ENCODE peak calls at places on chromosomes 11 and 22, in seven cellular contexts. L is hypothalamus, K is T-helper 1 cell, P is HFF-Myc, B is HT-29, T is head of caudate nucleus, W is suprapubic skin. X is an unnamed sample.

GRCh38 chr22:37056246-37056645 is 4.7 kb downstream of the KCTD17 start:
- DNase-seq in L (no peak), P (no peak), T (no peak), W (no peak), B (no peak), K (no peak), X (no peak)

GRCh38 chr11:7281083-7281482 is 29.4 kb downstream of the SYT9 start:
- DNase-seq in K (no peak), B (peak; percentile 12), W (no peak), P (no peak), L (no peak), T (no peak), X (no peak)

GRCh38 chr11:121143921-121144320 is 42.9 kb downstream of the TECTA start:
- DNase-seq in T (no peak), B (no peak), L (no peak), W (no peak), P (no peak), K (no peak), X (no peak)

GRCh38 chr11:126194121-126194543 is 17.3 kb downstream of the RPUSD4 start:
- DNase-seq in W (no peak), B (peak; percentile 78), T (no peak), P (no peak), L (peak; percentile 29), K (peak; percentile 22), X (peak; percentile 4)

GRCh38 chr11:66851698-66852465 is 5.0 kb upstream of the LRFN4 start:
- DNase-seq in L (no peak), P (no peak), T (peak; percentile 31), W (peak; percentile 78), B (no peak), K (peak; percentile 45), X (no peak)

GRCh38 chr11:102730036-102730815 is 5.5 kb upstream of the MMP8 start:
- DNase-seq in T (no peak), P (peak; percentile 81), K (no peak), W (no peak), B (no peak), L (no peak), X (no peak)

GRCh38 chr11:120931057-120931779 is 92.7 kb upstream of the TBCEL start:
- DNase-seq in L (no peak), T (no peak), K (no peak), B (no peak), P (no peak), W (no peak), X (no peak)

GRCh38 chr11:103085758-103086365 is 6.1 kb downstream of the DCUN1D5 start:
- DNase-seq in P (no peak), L (no peak), K (no peak), B (no peak), T (no peak), W (no peak), X (no peak)

GRCh38 chr22:47043835-47044721 is 281.6 kb downstream of the TBC1D22A start:
- DNase-seq in K (no peak), P (no peak), L (no peak), B (peak; percentile 70), W (no peak), T (no peak), X (no peak)

GRCh38 chr22:20267441-20268288 is 453 bp downstream of the RTN4R start:
- DNase-seq in P (no peak), W (no peak), T (no peak), B (no peak), L (no peak), K (no peak), X (no peak)

GRCh38 chr22:31123292-31123602 is 481 bp downstream of the INPP5J start:
- DNase-seq in P (no peak), W (no peak), K (no peak), T (no peak), B (no peak), L (no peak), X (no peak)

GRCh38 chr11:116170526-116171120 is 602.2 kb downstream of the BUD13 start:
- DNase-seq in L (no peak), K (no peak), P (no peak), W (no peak), B (peak; percentile 44), T (no peak), X (no peak)

GRCh38 chr22:22866381-22867111 is 21.1 kb upstream of the IGLL5 start:
- DNase-seq in K (no peak), T (no peak), L (no peak), P (no peak), B (no peak), W (no peak), X (no peak)

GRCh38 chr11:1773711-1774550 is 10.2 kb upstream of the CTSD start:
- DNase-seq in T (peak; percentile 21), P (no peak), L (no peak), B (no peak), K (no peak), W (peak; percentile 57), X (no peak)

GRCh38 chr11:34185926-34186841 is 80.8 kb downstream of the NAT10 start:
- DNase-seq in B (no peak), L (no peak), K (no peak), T (no peak), W (no peak), P (no peak), X (no peak)